ENCODE peak calls at places on chromosomes 1 and 21, in four cellular contexts. U, R, V and A are unnamed samples.

GRCh38 chr1:234988536-234988935 is 140.1 kb downstream of the TOMM20 start:
- DNase-seq in U (no peak), R (no peak), V (no peak), A (no peak)

GRCh38 chr21:34039678-34040382 is 33.5 kb upstream of the MRPS6 start:
- DNase-seq in U (no peak), V (no peak), R (no peak), A (no peak)

GRCh38 chr1:31387612-31388011 is 14.7 kb upstream of the FABP3 start:
- DNase-seq in U (no peak), R (no peak), V (no peak), A (no peak)

GRCh38 chr21:33897098-33897497 is 18.5 kb downstream of the ATP5PO start:
- DNase-seq in U (no peak), V (no peak), R (no peak), A (no peak)

GRCh38 chr1:81237531-81238528 is 562.9 kb upstream of the ADGRL2 start:
- DNase-seq in U (no peak), R (no peak), V (no peak), A (no peak)

GRCh38 chr1:197884173-197884572 is 18.3 kb upstream of the C1orf53 start:
- DNase-seq in R (no peak), V (no peak), U (no peak), A (no peak)

GRCh38 chr1:180213401-180214177 is 16.5 kb upstream of the LHX4 start:
- DNase-seq in R (no peak), V (no peak), U (no peak), A (peak)

GRCh38 chr1:54173681-54174080 is 20.9 kb upstream of the CDCP2 start:
- DNase-seq in U (peak), V (no peak), R (no peak), A (no peak)

GRCh38 chr1:16145030-16145987 is 10.6 kb downstream of the EPHA2 start:
- DNase-seq in R (peak), V (no peak), U (no peak), A (no peak)